ENCODE peak calls at places on chromosomes 6 and 20, in five cellular contexts. Z, C, H, M and O are unnamed samples.

GRCh38 chr20:59802018-59802417 is 131.4 kb downstream of the SYCP2 start:
- DNase-seq in M (no peak), Z (no peak), C (no peak), H (no peak), O (no peak)

GRCh38 chr20:51444472-51444871 is 98.0 kb downstream of the NFATC2 start:
- DNase-seq in M (no peak), Z (no peak), C (no peak), H (no peak), O (peak; percentile 69)

GRCh38 chr6:26113570-26113969 is 26.3 kb downstream of the HFE start:
- DNase-seq in Z (no peak), H (no peak), M (no peak), C (no peak), O (no peak)

GRCh38 chr20:64105846-64106434 is 1.4 kb downstream of the NPBWR2 start:
- DNase-seq in M (peak; percentile 1), H (no peak), C (no peak), Z (no peak), O (no peak)

GRCh38 chr6:144737998-144738397 is 452.9 kb downstream of the UTRN start:
- DNase-seq in C (no peak), M (no peak), Z (no peak), H (no peak), O (no peak)

GRCh38 chr20:34315236-34315635 is 12.1 kb upstream of the AHCY start:
- DNase-seq in H (no peak), Z (no peak), M (no peak), C (no peak), O (peak; percentile 23)

GRCh38 chr20:17825251-17825691 is 125.5 kb downstream of the BANF2 start:
- DNase-seq in Z (no peak), H (no peak), M (no peak), C (no peak), O (no peak)

GRCh38 chr6:142822383-142822782 is 122.6 kb downstream of the HIVEP2 start:
- DNase-seq in M (no peak), Z (no peak), H (no peak), C (no peak), O (no peak)

GRCh38 chr20:17024513-17025105 is 202.2 kb upstream of the PCSK2 start:
- DNase-seq in M (peak; percentile 64), C (peak; percentile 58), H (no peak), Z (no peak), O (peak; percentile 42)

GRCh38 chr6:37265031-37265430 is 7.1 kb upstream of the TMEM217 start:
- DNase-seq in H (no peak), C (no peak), M (no peak), Z (no peak), O (no peak)

GRCh38 chr6:5584072-5584471 is 322.8 kb downstream of the FARS2 start:
- DNase-seq in H (no peak), M (no peak), C (no peak), Z (no peak), O (peak; percentile 51)

GRCh38 chr20:41110930-41111577 is 26.3 kb upstream of the PLCG1 start:
- DNase-seq in H (peak; percentile 91), Z (no peak), C (no peak), M (no peak), O (no peak)

GRCh38 chr6:167485186-167485978 is 160.5 kb downstream of the TTLL2 start:
- DNase-seq in C (no peak), Z (no peak), H (peak; percentile 11), M (no peak), O (no peak)

GRCh38 chr6:30260036-30260504 is 46.9 kb upstream of the TRIM26 start:
- DNase-seq in C (no peak), Z (no peak), M (peak; percentile 56), H (no peak), O (peak; percentile 44)

GRCh38 chr6:47106721-47107197 is 64.6 kb upstream of the ADGRF1 start:
- DNase-seq in H (peak; percentile 27), C (peak; percentile 41), M (peak; percentile 59), Z (no peak), O (no peak)

GRCh38 chr20:61816606-61817005 is 249.1 kb downstream of the TAF4 start:
- DNase-seq in Z (no peak), M (no peak), H (no peak), C (no peak), O (no peak)

GRCh38 chr6:83615025-83615999 is 93.6 kb downstream of the SNAP91 start:
- DNase-seq in C (peak; percentile 71), Z (peak; percentile 42), H (peak; percentile 42), M (peak; percentile 80), O (peak; percentile 65)

GRCh38 chr6:139480356-139480833 is 105.9 kb upstream of the CITED2 start:
- DNase-seq in Z (no peak), C (no peak), M (no peak), H (no peak), O (no peak)
- H3K27ac ChIP-seq in Z (no peak overlapping the region), C (no peak overlapping the region), M (no peak overlapping the region), H (no peak overlapping the region), O (no peak overlapping the region)

GRCh38 chr6:52534363-52534762 is 42.5 kb downstream of the TRAM2 start:
- DNase-seq in C (no peak), H (no peak), Z (no peak), M (no peak), O (no peak)
- H3F3A ChIP-seq in C (no peaks in the 10 kb centered on the region), H (no peaks in the 10 kb centered on the region), Z (peaks cover 85% of the 10 kb centered on the region), M (no peaks in the 10 kb centered on the region), O (peaks cover 92% of the 10 kb centered on the region)

GRCh38 chr6:57104350-57104749 is 14.4 kb downstream of the ZNF451 start:
- DNase-seq in C (no peak), H (no peak), M (no peak), Z (no peak), O (no peak)
- H4K20me1 ChIP-seq in C (peaks cover 65% of the 10 kb centered on the region), H (peaks cover 3% of the 10 kb centered on the region), M (peaks cover 7% of the 10 kb centered on the region), Z (peaks cover 3% of the 10 kb centered on the region), O (peaks cover 4% of the 10 kb centered on the region)

DNA sequence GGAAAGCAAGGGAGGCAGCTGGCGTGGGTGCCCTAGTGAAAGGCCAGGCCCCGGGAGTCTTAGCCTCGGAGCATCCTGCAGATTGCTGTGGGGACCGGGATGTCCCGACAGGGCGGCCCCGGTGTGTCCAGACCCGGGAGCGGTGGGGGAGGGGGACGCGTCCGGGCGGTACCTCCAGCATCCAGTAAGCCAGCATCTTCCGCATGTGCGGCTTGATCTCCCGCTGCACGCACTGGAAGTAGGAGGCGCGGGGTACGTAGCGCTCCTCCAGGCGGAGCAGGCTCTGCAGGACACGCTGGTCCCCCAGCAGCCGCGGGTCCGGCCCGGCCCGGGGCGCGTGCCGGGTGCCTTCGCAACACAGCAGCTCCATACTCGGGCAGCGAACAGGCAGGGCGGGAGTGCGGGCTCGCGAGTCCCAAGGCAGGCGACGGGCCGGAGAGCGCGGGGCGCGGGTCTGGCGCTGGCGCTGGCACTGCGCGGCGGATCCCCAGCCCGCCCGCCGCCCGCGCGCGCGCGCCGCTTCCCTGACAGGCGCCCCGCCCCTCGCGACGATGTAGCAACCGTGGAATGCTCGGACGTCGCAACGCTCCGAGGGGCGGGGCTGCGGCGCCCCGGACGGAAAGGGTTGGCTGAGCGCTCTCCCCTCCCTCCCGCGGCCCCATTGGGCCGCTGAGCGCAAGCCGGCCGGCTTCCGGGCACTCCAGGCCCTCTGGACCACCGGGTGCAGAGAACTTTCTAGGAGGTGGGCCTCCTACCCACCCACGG is at the start of gene CCND3:
- DNase-seq in H (peak; percentile 96), Z (peak; percentile 92), C (peak; percentile 94), M (peak; percentile 85), O (peak; percentile 98)
- H3K27ac ChIP-seq in H (peak within 1 kb of the TSS; percentile 35), Z (peak within 1 kb of the TSS; percentile 27), C (no peak within 1 kb of the TSS), M (peak within 1 kb of the TSS; percentile 62), O (peak within 1 kb of the TSS; percentile 77)

GRCh38 chr20:31706607-31707257 is 15.9 kb downstream of the BCL2L1 start:
- DNase-seq in Z (no peak), H (peak; percentile 14), C (no peak), M (no peak), O (no peak)

GRCh38 chr20:31705191-31705590 is 17.5 kb downstream of the BCL2L1 start:
- DNase-seq in C (no peak), M (no peak), Z (no peak), H (no peak), O (no peak)

GRCh38 chr20:31707258-31707615 is 15.4 kb downstream of the BCL2L1 start:
- DNase-seq in C (no peak), H (no peak), Z (no peak), M (no peak), O (no peak)

GRCh38 chr20:31705598-31706597 is 16.8 kb downstream of the BCL2L1 start:
- DNase-seq in Z (peak; percentile 92), M (no peak), C (no peak), H (peak; percentile 32), O (no peak)

DNA sequence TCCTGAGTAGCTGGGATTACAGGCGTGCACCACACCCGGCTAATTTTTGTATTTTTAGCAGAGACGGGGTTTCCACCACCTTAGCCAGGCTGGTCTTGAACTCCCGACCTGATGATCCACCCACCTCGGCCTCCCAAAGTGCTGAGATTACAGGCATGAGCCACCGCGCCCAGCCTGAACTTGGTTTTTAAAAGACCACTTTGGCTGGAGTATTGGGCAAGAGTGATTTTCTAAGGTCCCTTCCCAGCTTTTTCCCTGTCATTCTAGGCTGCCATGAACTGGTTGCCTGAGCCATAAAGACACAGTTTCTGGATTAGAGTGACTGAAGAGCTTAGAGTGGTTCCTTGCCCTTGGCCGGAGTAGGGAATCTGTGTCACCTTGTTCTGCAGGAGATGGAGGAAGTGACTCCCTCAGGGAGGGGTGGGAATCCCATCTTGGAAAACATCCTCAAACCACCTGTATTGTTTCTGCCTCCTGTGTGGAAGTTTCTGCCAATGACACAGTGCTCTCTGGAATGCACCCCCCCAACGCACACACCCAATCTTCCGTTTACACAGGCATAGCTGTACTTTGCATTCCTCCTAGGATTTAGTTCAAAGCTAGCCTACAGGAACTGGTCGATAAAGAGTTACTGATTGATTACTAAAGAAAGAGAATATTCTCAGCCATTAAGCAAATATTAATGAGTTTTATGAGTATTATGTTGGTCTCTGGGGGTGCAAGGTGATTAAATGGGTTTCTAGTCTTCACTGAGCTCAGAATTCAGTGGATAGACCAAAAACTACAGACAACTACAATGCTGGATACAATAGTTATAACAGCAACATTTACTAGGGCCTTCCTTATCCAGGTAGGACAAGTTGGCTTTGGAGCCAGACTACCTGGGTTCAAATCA is 18.2 kb downstream of the BCL2L1 start:
- DNase-seq in H (peak; percentile 98), C (peak; percentile 32), Z (no peak), M (peak; percentile 67), O (peak; percentile 42)
- H3F3A ChIP-seq in H (peaks cover 9% of the 10 kb centered on the region), C (no peaks in the 10 kb centered on the region), Z (peaks cover 75% of the 10 kb centered on the region), M (peaks cover 14% of the 10 kb centered on the region), O (peaks cover 19% of the 10 kb centered on the region)

DNA sequence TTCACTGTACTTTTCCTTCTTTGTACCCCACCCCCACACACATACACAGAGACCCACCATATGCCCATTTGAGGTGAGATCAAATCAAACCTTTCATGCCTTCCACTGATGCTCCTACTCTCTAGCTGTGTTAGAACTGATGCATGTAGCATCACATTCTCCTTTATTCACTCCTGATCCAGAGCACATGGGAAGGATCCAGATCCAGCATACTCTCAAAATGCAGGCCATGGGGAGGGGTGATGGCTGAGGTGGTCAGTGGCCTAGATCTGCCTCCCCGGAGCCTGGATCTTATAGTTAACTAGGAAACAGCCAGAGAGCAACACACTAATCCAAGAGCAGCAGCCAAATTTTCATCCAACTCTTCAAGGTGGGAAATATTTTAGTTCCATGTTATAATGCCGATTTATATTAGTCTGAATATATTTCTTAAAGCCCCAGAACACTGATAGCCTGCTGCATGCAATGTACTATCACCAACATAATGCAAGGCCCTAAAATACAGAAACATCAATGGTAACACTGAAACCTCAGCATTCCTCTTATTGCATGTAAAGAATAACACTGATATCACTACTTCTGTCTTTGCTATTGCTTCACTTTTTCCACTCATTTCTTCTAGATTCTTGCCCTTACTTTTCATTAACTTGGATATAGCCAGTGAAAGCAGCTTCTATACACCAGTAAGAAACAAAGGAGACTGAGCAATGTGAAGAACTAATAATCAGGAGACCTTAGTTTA is 126.8 kb upstream of the BEND6 start:
- DNase-seq in M (no peak), C (no peak), Z (no peak), H (no peak), O (peak; percentile 39)
- H4K20me1 ChIP-seq in M (peaks cover 13% of the 10 kb centered on the region), C (peaks cover 61% of the 10 kb centered on the region), Z (peaks cover 8% of the 10 kb centered on the region), H (no peaks in the 10 kb centered on the region), O (peaks cover 37% of the 10 kb centered on the region)